ENCODE peak calls at places on chromosomes 12 and 14, in four cellular contexts. One of them, this sample, is unnamed.
A peak's percentile ranks its signal among the peaks of the same experiment; 100 is the strongest.

GRCh38 chr14:35231207-35231755 is 60.9 kb upstream of the PSMA6 start:
- DNase-seq in astrocyte of the cerebellum: no peak
- DNase-seq in IMR-90: no peak
- DNase-seq in PC-3: no peak
- DNase-seq in this sample: no peak

GRCh38 chr12:115752913-115753726 is 524.4 kb downstream of the MED13L start:
- DNase-seq in astrocyte of the cerebellum: peak; percentile 44
- DNase-seq in IMR-90: peak; percentile 77
- DNase-seq in PC-3: peak; percentile 89
- DNase-seq in this sample: peak; percentile 17

GRCh38 chr14:77026930-77027537 is 1.5 kb downstream of the IRF2BPL start:
- DNase-seq in astrocyte of the cerebellum: no peak
- DNase-seq in IMR-90: peak; percentile 54
- DNase-seq in PC-3: peak; percentile 33
- DNase-seq in this sample: no peak

GRCh38 chr12:130664772-130665171 is 51.3 kb downstream of the RIMBP2 start:
- DNase-seq in astrocyte of the cerebellum: no peak
- DNase-seq in IMR-90: no peak
- DNase-seq in PC-3: no peak
- DNase-seq in this sample: no peak

GRCh38 chr12:54608786-54609185 is 20.3 kb upstream of the PPP1R1A start:
- DNase-seq in astrocyte of the cerebellum: no peak
- DNase-seq in IMR-90: no peak
- DNase-seq in PC-3: no peak
- DNase-seq in this sample: no peak

GRCh38 chr12:94020335-94020734 is 128.0 kb upstream of the PLXNC1 start:
- DNase-seq in astrocyte of the cerebellum: no peak
- DNase-seq in IMR-90: no peak
- DNase-seq in PC-3: no peak
- DNase-seq in this sample: no peak

GRCh38 chr12:96036765-96037455 is 1.5 kb upstream of the LTA4H start:
- DNase-seq in astrocyte of the cerebellum: no peak
- DNase-seq in IMR-90: peak; percentile 82
- DNase-seq in PC-3: peak; percentile 81
- DNase-seq in this sample: no peak

GRCh38 chr12:14193623-14194022 is 171.9 kb upstream of the ATF7IP start:
- DNase-seq in astrocyte of the cerebellum: no peak
- DNase-seq in IMR-90: no peak
- DNase-seq in PC-3: no peak
- DNase-seq in this sample: no peak

GRCh38 chr12:5874514-5874913 is 70.5 kb downstream of the ANO2 start:
- DNase-seq in astrocyte of the cerebellum: no peak
- DNase-seq in IMR-90: no peak
- DNase-seq in PC-3: no peak
- DNase-seq in this sample: no peak

GRCh38 chr12:90084018-90084417 is 375.4 kb upstream of the ATP2B1 start:
- DNase-seq in astrocyte of the cerebellum: no peak
- DNase-seq in IMR-90: peak; percentile 59
- DNase-seq in PC-3: peak; percentile 84
- DNase-seq in this sample: no peak

GRCh38 chr12:51393676-51394545 is 2.7 kb upstream of the GALNT6 start:
- DNase-seq in astrocyte of the cerebellum: peak; percentile 9
- DNase-seq in IMR-90: peak; percentile 96
- DNase-seq in PC-3: peak; percentile 96
- DNase-seq in this sample: peak; percentile 84

GRCh38 chr12:43957732-43958131 is 121.9 kb downstream of the TMEM117 start:
- DNase-seq in astrocyte of the cerebellum: peak; percentile 40
- DNase-seq in IMR-90: peak; percentile 67
- DNase-seq in PC-3: peak; percentile 79
- DNase-seq in this sample: peak; percentile 19

GRCh38 chr14:105474478-105475268 is at the start of gene CRIP2:
- DNase-seq in astrocyte of the cerebellum: no peak
- DNase-seq in IMR-90: peak; percentile 10
- DNase-seq in PC-3: peak; percentile 50
- DNase-seq in this sample: no peak

GRCh38 chr12:115404761-115405470 is 720.9 kb upstream of the TBX3 start:
- DNase-seq in astrocyte of the cerebellum: peak; percentile 70
- DNase-seq in IMR-90: peak; percentile 92
- DNase-seq in PC-3: peak; percentile 68
- DNase-seq in this sample: peak; percentile 84

GRCh38 chr12:51270067-51270846 is at the start of gene SMAGP:
- DNase-seq in astrocyte of the cerebellum: no peak
- DNase-seq in IMR-90: peak; percentile 21
- DNase-seq in PC-3: peak; percentile 86
- DNase-seq in this sample: no peak

GRCh38 chr12:110860833-110861291 is 14.1 kb downstream of the CCDC63 start:
- DNase-seq in astrocyte of the cerebellum: no peak
- DNase-seq in IMR-90: no peak
- DNase-seq in PC-3: no peak
- DNase-seq in this sample: no peak

GRCh38 chr12:94817695-94818075 is 167.3 kb upstream of the TMCC3 start:
- DNase-seq in astrocyte of the cerebellum: no peak
- DNase-seq in IMR-90: no peak
- DNase-seq in PC-3: no peak
- DNase-seq in this sample: no peak

GRCh38 chr12:106139422-106140141 is 828 bp upstream of the NUAK1 start:
- DNase-seq in astrocyte of the cerebellum: no peak
- DNase-seq in IMR-90: peak; percentile 66
- DNase-seq in PC-3: peak; percentile 72
- DNase-seq in this sample: no peak

GRCh38 chr14:67464856-67465255 is 23.7 kb downstream of the TMEM229B start:
- DNase-seq in astrocyte of the cerebellum: no peak
- DNase-seq in IMR-90: no peak
- DNase-seq in PC-3: no peak
- DNase-seq in this sample: no peak

GRCh38 chr12:56574210-56574609 is 52.6 kb downstream of the RBMS2 start:
- DNase-seq in astrocyte of the cerebellum: no peak
- DNase-seq in IMR-90: peak; percentile 78
- DNase-seq in PC-3: peak; percentile 24
- DNase-seq in this sample: no peak

GRCh38 chr12:55728185-55728931 is 451 bp downstream of the CD63 start:
- DNase-seq in astrocyte of the cerebellum: no peak
- DNase-seq in IMR-90: peak; percentile 53
- DNase-seq in PC-3: peak; percentile 50
- DNase-seq in this sample: no peak

GRCh38 chr14:71050227-71050823 is 143.1 kb downstream of the PCNX1 start:
- DNase-seq in astrocyte of the cerebellum: no peak
- DNase-seq in IMR-90: peak; percentile 20
- DNase-seq in PC-3: peak; percentile 49
- DNase-seq in this sample: no peak

GRCh38 chr14:92688434-92689375 is 59.7 kb downstream of the LGMN start:
- DNase-seq in astrocyte of the cerebellum: no peak
- DNase-seq in IMR-90: no peak
- DNase-seq in PC-3: no peak
- DNase-seq in this sample: no peak

GRCh38 chr14:92692822-92693226 is 55.6 kb downstream of the LGMN start:
- DNase-seq in astrocyte of the cerebellum: no peak
- DNase-seq in IMR-90: peak; percentile 29
- DNase-seq in PC-3: peak; percentile 60
- DNase-seq in this sample: no peak

GRCh38 chr14:92686763-92687427 is 61.5 kb downstream of the LGMN start:
- DNase-seq in astrocyte of the cerebellum: no peak
- DNase-seq in IMR-90: peak; percentile 43
- DNase-seq in PC-3: peak; percentile 74
- DNase-seq in this sample: no peak

GRCh38 chr14:92687681-92688433 is 60.6 kb downstream of the LGMN start:
- DNase-seq in astrocyte of the cerebellum: no peak
- DNase-seq in IMR-90: no peak
- DNase-seq in PC-3: no peak
- DNase-seq in this sample: no peak

GRCh38 chr14:92690171-92691011 is 58.0 kb downstream of the LGMN start:
- DNase-seq in astrocyte of the cerebellum: peak; percentile 32
- DNase-seq in IMR-90: peak; percentile 59
- DNase-seq in PC-3: peak; percentile 83
- DNase-seq in this sample: no peak
- TF ChIP-seq CTCF in astrocyte of the cerebellum: peak; percentile 60
- TF ChIP-seq CTCF in IMR-90: peak; percentile 49
- TF ChIP-seq CTCF in PC-3: peak; percentile 87
- TF ChIP-seq CTCF in this sample: peak; percentile 69

GRCh38 chr12:126950266-126950665 is 1316.7 kb upstream of the TMEM132C start:
- DNase-seq in astrocyte of the cerebellum: no peak
- DNase-seq in IMR-90: no peak
- DNase-seq in PC-3: no peak
- DNase-seq in this sample: no peak
- H3K4me3 ChIP-seq in astrocyte of the cerebellum: no peak overlapping the region
- H3K4me3 ChIP-seq in IMR-90: no peak overlapping the region
- H3K4me3 ChIP-seq in PC-3: no peak overlapping the region
- H3K4me3 ChIP-seq in this sample: no peak overlapping the region

DNA sequence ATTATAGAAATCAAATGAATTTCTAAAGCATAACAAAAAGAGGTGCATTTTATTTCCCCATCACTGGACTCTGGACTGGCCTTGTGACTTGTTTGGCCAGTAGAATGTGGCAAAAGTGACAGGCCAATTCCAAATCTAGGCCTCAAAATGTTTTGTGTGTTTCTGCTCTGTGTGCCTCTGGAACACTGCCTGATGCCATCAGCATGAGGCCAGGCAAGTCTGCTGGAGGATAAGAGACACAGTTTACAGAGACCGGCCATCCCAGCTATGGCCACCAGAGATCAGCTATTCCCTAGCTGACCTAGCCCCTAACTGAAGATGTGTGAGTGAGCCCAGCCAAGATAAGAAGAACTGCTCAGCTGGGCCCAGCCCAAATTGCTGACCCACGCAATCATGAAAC is 32.9 kb downstream of the ASCL1 start:
- DNase-seq in astrocyte of the cerebellum: no peak
- DNase-seq in IMR-90: no peak
- DNase-seq in PC-3: no peak
- DNase-seq in this sample: no peak
- TF ChIP-seq CTCF in astrocyte of the cerebellum: no peak
- TF ChIP-seq CTCF in IMR-90: no peak
- TF ChIP-seq CTCF in PC-3: no peak
- TF ChIP-seq CTCF in this sample: no peak

GRCh38 chr12:52949413-52950331 is 754 bp downstream of the KRT18 start:
- DNase-seq in astrocyte of the cerebellum: peak; percentile 77
- DNase-seq in IMR-90: peak; percentile 95
- DNase-seq in PC-3: peak; percentile 96
- DNase-seq in this sample: no peak
- H3K4me3 ChIP-seq in astrocyte of the cerebellum: peak overlapping the region; percentile 77
- H3K4me3 ChIP-seq in IMR-90: peak overlapping the region; percentile 78
- H3K4me3 ChIP-seq in PC-3: peak overlapping the region; percentile 94
- H3K4me3 ChIP-seq in this sample: peak overlapping the region; percentile 78

GRCh38 chr14:74478996-74479635 is 14.0 kb downstream of the NPC2 start:
- DNase-seq in astrocyte of the cerebellum: no peak
- DNase-seq in IMR-90: peak; percentile 42
- DNase-seq in PC-3: peak; percentile 48
- DNase-seq in this sample: no peak
- TF ChIP-seq CTCF in astrocyte of the cerebellum: peak; percentile 82
- TF ChIP-seq CTCF in IMR-90: peak; percentile 93
- TF ChIP-seq CTCF in PC-3: peak; percentile 87
- TF ChIP-seq CTCF in this sample: peak; percentile 64